ENCODE peak calls at places on chromosome 13, in eight cellular contexts. A is CD8-positive, alpha-beta memory T cell; T is vagina; O is M059J; H is stimulated activated effector memory CD8-positive, alpha-beta T cell treated with anti-CD3 and anti-CD28 coated beads, Interleukin-12 subunit alpha, Interleukin-12 subunit beta, amount 100 ng/mL, for 72 hours; Y is KBM-7; Z is EL; L is activated CD8-positive, alpha-beta memory T cell treated with anti-CD3 and anti-CD28 coated beads, Interleukin-2, amount 10 ng/mL, durations not matched to agents 7 days and 5 days. R is an unnamed sample.

GRCh38 chr13:40549500-40550094 is 116.8 kb downstream of the FOXO1 start:
- DNase-seq in H (no peak), Z (peak; percentile 58), L (no peak), T (peak; percentile 70), O (peak; percentile 65), Y (no peak), A (no peak), R (no peak)

GRCh38 chr13:78194904-78195639 is 276.4 kb upstream of the EDNRB start:
- DNase-seq in O (peak; percentile 7), H (no peak), Z (peak; percentile 68), L (no peak), T (no peak), Y (no peak), A (no peak), R (no peak)

GRCh38 chr13:112772929-112773328 is 83.1 kb downstream of the ATP11A start:
- DNase-seq in Y (no peak), L (no peak), O (no peak), A (no peak), H (no peak), Z (no peak), T (no peak), R (no peak)

GRCh38 chr13:27446986-27447583 is 3.3 kb downstream of the MTIF3 start:
- DNase-seq in Y (peak; percentile 82), T (no peak), L (peak; percentile 59), Z (no peak), O (no peak), A (no peak), H (no peak), R (no peak)

GRCh38 chr13:23087884-23088283 is 92.9 kb upstream of the SGCG start:
- DNase-seq in A (no peak), O (peak; percentile 32), Z (peak; percentile 36), T (no peak), L (no peak), H (no peak), Y (peak; percentile 24), R (no peak)

GRCh38 chr13:85379433-85379832 is 419.8 kb downstream of the SLITRK6 start:
- DNase-seq in T (no peak), Y (no peak), Z (peak; percentile 27), L (no peak), H (no peak), A (no peak), O (peak; percentile 24), R (no peak)

GRCh38 chr13:41763772-41764171 is 197.1 kb downstream of the VWA8 start:
- DNase-seq in L (no peak), Y (no peak), Z (no peak), H (no peak), T (no peak), O (no peak), A (no peak), R (no peak)

GRCh38 chr13:113928701-113929627 is 44.9 kb downstream of the C13orf46 start:
- DNase-seq in H (no peak), Z (peak; percentile 85), T (peak; percentile 96), A (no peak), Y (no peak), O (peak; percentile 40), L (no peak), R (no peak)

GRCh38 chr13:32535140-32535539 is 3.5 kb downstream of the N4BP2L2 start:
- DNase-seq in O (no peak), Y (no peak), H (no peak), L (no peak), T (no peak), Z (no peak), A (no peak), R (no peak)

GRCh38 chr13:47019977-47020376 is 123.1 kb upstream of the HTR2A start:
- DNase-seq in O (no peak), Y (no peak), T (no peak), Z (no peak), A (no peak), L (no peak), H (no peak), R (no peak)

GRCh38 chr13:112680741-112681360 is 9.0 kb upstream of the ATP11A start:
- DNase-seq in H (no peak), L (no peak), O (no peak), A (no peak), Y (no peak), Z (no peak), T (peak; percentile 74), R (no peak)

GRCh38 chr13:40668335-40668734 is 1.9 kb upstream of the FOXO1 start:
- DNase-seq in L (peak; percentile 77), H (peak; percentile 66), A (peak; percentile 74), Z (no peak), Y (no peak), T (peak; percentile 90), O (no peak), R (no peak)

GRCh38 chr13:27338816-27339215 is 68.2 kb downstream of the RASL11A start:
- DNase-seq in H (no peak), O (no peak), L (no peak), Y (no peak), T (no peak), Z (peak; percentile 11), A (no peak), R (no peak)